ENCODE peak calls at places on chromosomes 2 and 18, in four cellular contexts. One of them, this sample, is unnamed.
A peak's percentile ranks its signal among the peaks of the same experiment; 100 is the strongest.

GRCh38 chr2:3517948-3518495 is 1.3 kb downstream of the ADI1 start:
- DNase-seq in IMR-90: no peak
- DNase-seq in CD4-positive, alpha-beta memory T cell: no peak
- DNase-seq in Karpas-422: peak; percentile 75
- DNase-seq in this sample: no peak

GRCh38 chr2:109516445-109517117 is 97.2 kb downstream of the SEPTIN10 start:
- DNase-seq in CD4-positive, alpha-beta memory T cell: no peak
- DNase-seq in IMR-90: peak; percentile 23
- DNase-seq in Karpas-422: peak; percentile 79
- DNase-seq in this sample: no peak

GRCh38 chr18:48899558-48900174 is 51.1 kb downstream of the SMAD7 start:
- DNase-seq in Karpas-422: no peak
- DNase-seq in CD4-positive, alpha-beta memory T cell: no peak
- DNase-seq in IMR-90: no peak
- DNase-seq in this sample: no peak

GRCh38 chr2:85772019-85772745 is 18.4 kb downstream of the ATOH8 start:
- DNase-seq in IMR-90: peak; percentile 100
- DNase-seq in Karpas-422: no peak
- DNase-seq in CD4-positive, alpha-beta memory T cell: no peak
- DNase-seq in this sample: peak; percentile 95

GRCh38 chr18:66707473-66707872 is 103.6 kb upstream of the CDH19 start:
- DNase-seq in IMR-90: no peak
- DNase-seq in CD4-positive, alpha-beta memory T cell: no peak
- DNase-seq in Karpas-422: no peak
- DNase-seq in this sample: no peak

GRCh38 chr2:213696427-213696826 is 412.2 kb downstream of the SPAG16 start:
- DNase-seq in IMR-90: no peak
- DNase-seq in Karpas-422: no peak
- DNase-seq in CD4-positive, alpha-beta memory T cell: no peak
- DNase-seq in this sample: no peak

GRCh38 chr2:3257166-3257565 is 120.5 kb downstream of the EIPR1 start:
- DNase-seq in CD4-positive, alpha-beta memory T cell: no peak
- DNase-seq in Karpas-422: no peak
- DNase-seq in IMR-90: peak; percentile 22
- DNase-seq in this sample: no peak

GRCh38 chr2:191220671-191221070 is 24.5 kb upstream of the MYO1B start:
- DNase-seq in CD4-positive, alpha-beta memory T cell: no peak
- DNase-seq in Karpas-422: no peak
- DNase-seq in IMR-90: no peak
- DNase-seq in this sample: no peak

GRCh38 chr2:193963472-193964119 is 1693.4 kb upstream of the SLC39A10 start:
- DNase-seq in CD4-positive, alpha-beta memory T cell: no peak
- DNase-seq in IMR-90: no peak
- DNase-seq in Karpas-422: peak; percentile 43
- DNase-seq in this sample: no peak

GRCh38 chr2:241673797-241674725 is 12.6 kb downstream of the DTYMK start:
- DNase-seq in CD4-positive, alpha-beta memory T cell: no peak
- DNase-seq in IMR-90: no peak
- DNase-seq in Karpas-422: no peak
- DNase-seq in this sample: no peak

GRCh38 chr18:48933578-48934399 is 17.0 kb downstream of the SMAD7 start:
- DNase-seq in CD4-positive, alpha-beta memory T cell: no peak
- DNase-seq in IMR-90: no peak
- DNase-seq in Karpas-422: no peak
- DNase-seq in this sample: no peak

GRCh38 chr2:151523825-151524224 is 114.1 kb downstream of the RIF1 start:
- DNase-seq in Karpas-422: no peak
- DNase-seq in CD4-positive, alpha-beta memory T cell: no peak
- DNase-seq in IMR-90: peak; percentile 29
- DNase-seq in this sample: no peak

GRCh38 chr2:46841621-46842020 is 74.0 kb downstream of the MCFD2 start:
- DNase-seq in Karpas-422: peak; percentile 46
- DNase-seq in CD4-positive, alpha-beta memory T cell: no peak
- DNase-seq in IMR-90: no peak
- DNase-seq in this sample: no peak

GRCh38 chr2:126446106-126446695 is 209.8 kb upstream of the GYPC start:
- DNase-seq in Karpas-422: no peak
- DNase-seq in IMR-90: no peak
- DNase-seq in CD4-positive, alpha-beta memory T cell: no peak
- DNase-seq in this sample: no peak

GRCh38 chr2:15577071-15577706 is 14.5 kb upstream of the DDX1 start:
- DNase-seq in IMR-90: peak; percentile 78
- DNase-seq in CD4-positive, alpha-beta memory T cell: peak; percentile 77
- DNase-seq in Karpas-422: peak; percentile 90
- DNase-seq in this sample: peak; percentile 88

GRCh38 chr2:39431592-39432316 is 5.3 kb downstream of the MAP4K3 start:
- DNase-seq in IMR-90: peak; percentile 45
- DNase-seq in CD4-positive, alpha-beta memory T cell: no peak
- DNase-seq in Karpas-422: no peak
- DNase-seq in this sample: no peak
- H3K4me1 ChIP-seq in IMR-90: peaks cover 14% of the 10 kb centered on the region
- H3K4me1 ChIP-seq in CD4-positive, alpha-beta memory T cell: peaks cover 51% of the 10 kb centered on the region
- H3K4me1 ChIP-seq in Karpas-422: peaks cover 14% of the 10 kb centered on the region
- H3K4me1 ChIP-seq in this sample: peaks cover 5% of the 10 kb centered on the region

GRCh38 chr2:220885593-220885992 is 686.5 kb downstream of the EPHA4 start:
- DNase-seq in CD4-positive, alpha-beta memory T cell: no peak
- DNase-seq in Karpas-422: no peak
- DNase-seq in IMR-90: no peak
- DNase-seq in this sample: no peak

GRCh38 chr2:220892018-220892634 is 680.0 kb downstream of the EPHA4 start:
- DNase-seq in Karpas-422: no peak
- DNase-seq in CD4-positive, alpha-beta memory T cell: no peak
- DNase-seq in IMR-90: no peak
- DNase-seq in this sample: no peak

GRCh38 chr2:220887271-220887870 is 684.7 kb downstream of the EPHA4 start:
- DNase-seq in CD4-positive, alpha-beta memory T cell: no peak
- DNase-seq in IMR-90: peak; percentile 3
- DNase-seq in Karpas-422: no peak
- DNase-seq in this sample: no peak

GRCh38 chr2:220891405-220891804 is 680.7 kb downstream of the EPHA4 start:
- DNase-seq in IMR-90: peak; percentile 91
- DNase-seq in CD4-positive, alpha-beta memory T cell: no peak
- DNase-seq in Karpas-422: no peak
- DNase-seq in this sample: no peak

GRCh38 chr2:220887880-220888279 is 684.2 kb downstream of the EPHA4 start:
- DNase-seq in IMR-90: no peak
- DNase-seq in CD4-positive, alpha-beta memory T cell: no peak
- DNase-seq in Karpas-422: no peak
- DNase-seq in this sample: no peak
- H3K4me3 ChIP-seq in IMR-90: no peak overlapping the region
- H3K4me3 ChIP-seq in CD4-positive, alpha-beta memory T cell: no peak overlapping the region
- H3K4me3 ChIP-seq in Karpas-422: no peak overlapping the region
- H3K4me3 ChIP-seq in this sample: no peak overlapping the region

DNA sequence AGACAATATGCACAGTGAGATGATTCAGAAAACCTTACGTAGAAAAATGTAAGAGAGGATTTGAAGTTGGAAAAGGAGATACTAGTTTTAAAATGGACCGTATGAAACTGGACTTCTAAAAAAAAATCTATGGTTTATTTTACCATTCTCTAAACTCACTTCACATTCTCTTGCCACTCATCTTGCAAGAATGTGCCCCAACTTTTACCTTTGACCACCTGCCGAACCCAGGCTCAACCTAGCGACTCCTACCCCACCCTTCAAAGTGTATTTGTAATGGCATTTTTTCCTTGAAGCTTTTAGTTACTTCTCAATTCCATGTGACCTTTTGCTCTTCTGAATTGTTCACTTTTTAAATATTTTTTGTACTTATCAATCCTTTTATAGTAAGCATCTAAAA is 160.8 kb downstream of the PHLPP1 start:
- DNase-seq in CD4-positive, alpha-beta memory T cell: no peak
- DNase-seq in IMR-90: no peak
- DNase-seq in Karpas-422: no peak
- DNase-seq in this sample: no peak
- H3K27ac ChIP-seq in CD4-positive, alpha-beta memory T cell: no peak overlapping the region
- H3K27ac ChIP-seq in IMR-90: no peak overlapping the region
- H3K27ac ChIP-seq in Karpas-422: no peak overlapping the region
- H3K27ac ChIP-seq in this sample: no peak overlapping the region

GRCh38 chr2:181782630-181783029 is 102.3 kb upstream of the NEUROD1 start:
- DNase-seq in Karpas-422: no peak
- DNase-seq in IMR-90: no peak
- DNase-seq in CD4-positive, alpha-beta memory T cell: no peak
- DNase-seq in this sample: no peak
- H3K4me1 ChIP-seq in Karpas-422: no peaks in the 10 kb centered on the region
- H3K4me1 ChIP-seq in IMR-90: peaks cover 15% of the 10 kb centered on the region
- H3K4me1 ChIP-seq in CD4-positive, alpha-beta memory T cell: no peaks in the 10 kb centered on the region
- H3K4me1 ChIP-seq in this sample: no peaks in the 10 kb centered on the region

This sample was measured in lung.